ENCODE peak calls at places on chromosome 16, in four cellular contexts. K is GM06990, M is HFF-Myc, J is left ventricle myocardium inferior. U is an unnamed sample.
A peak's percentile ranks its signal among the peaks of the same experiment; 100 is the strongest.

GRCh38 chr16:23950291-23950894 is 114.6 kb downstream of the PRKCB start:
- DNase-seq in K (no peak), M (no peak), J (no peak), U (no peak)

GRCh38 chr16:86302710-86303109 is 207.6 kb upstream of the FOXF1 start:
- DNase-seq in K (no peak), M (no peak), J (no peak), U (no peak)

GRCh38 chr16:89371386-89371785 is 119.0 kb downstream of the ANKRD11 start:
- DNase-seq in K (no peak), M (no peak), J (no peak), U (no peak)

GRCh38 chr16:50313596-50314483 is 47.5 kb downstream of the ADCY7 start:
- DNase-seq in K (no peak), M (no peak), J (peak; percentile 74), U (no peak)

GRCh38 chr16:20906225-20906870 is 5.8 kb downstream of the LYRM1 start:
- DNase-seq in K (no peak), M (peak; percentile 84), J (no peak), U (no peak)

GRCh38 chr16:53053967-53054669 is 673 bp upstream of the CHD9 start:
- DNase-seq in K (no peak), M (no peak), J (peak; percentile 62), U (no peak)

GRCh38 chr16:35569413-35569812 is 2110.0 kb downstream of the TP53TG3F start:
- DNase-seq in K (no peak), M (no peak), J (no peak), U (no peak)

GRCh38 chr16:14523632-14524031 is 106.4 kb downstream of the PARN start:
- DNase-seq in K (no peak), M (no peak), J (no peak), U (no peak)

GRCh38 chr16:74871608-74872007 is 97.0 kb upstream of the FA2H start:
- DNase-seq in K (no peak), M (no peak), J (no peak), U (no peak)

GRCh38 chr16:75074415-75074793 is 42.2 kb downstream of the LDHD start:
- DNase-seq in K (no peak), M (no peak), J (no peak), U (no peak)

GRCh38 chr16:57514891-57515600 is 21.3 kb downstream of the CCDC102A start:
- DNase-seq in K (no peak), M (no peak), J (no peak), U (no peak)

GRCh38 chr16:85364323-85365040 is 248.6 kb upstream of the GSE1 start:
- DNase-seq in K (no peak), M (no peak), J (no peak), U (no peak)

GRCh38 chr16:88688013-88688778 is 1.9 kb upstream of the SNAI3 start:
- DNase-seq in K (no peak), M (no peak), J (no peak), U (no peak)

GRCh38 chr16:79217375-79218011 is 383.0 kb downstream of the MAF start:
- DNase-seq in K (no peak), M (no peak), J (no peak), U (no peak)

GRCh38 chr16:52928955-52929354 is 123.7 kb downstream of the CHD9NB start:
- DNase-seq in K (no peak), M (no peak), J (no peak), U (no peak)

GRCh38 chr16:68251812-68252211 is 6.6 kb downstream of the PLA2G15 start:
- DNase-seq in K (no peak), M (no peak), J (peak; percentile 37), U (no peak)

GRCh38 chr16:60346256-60346655 is 1612.1 kb upstream of the GOT2 start:
- DNase-seq in K (no peak), M (no peak), J (no peak), U (no peak)

GRCh38 chr16:87855852-87856715 is 13.2 kb downstream of the SLC7A5 start:
- DNase-seq in K (no peak), M (no peak), J (peak; percentile 60), U (no peak)

GRCh38 chr16:16033208-16033717 is 83.8 kb downstream of the ABCC1 start:
- DNase-seq in K (no peak), M (no peak), J (no peak), U (no peak)

GRCh38 chr16:85204242-85205010 is 92.2 kb upstream of the CIBAR2 start:
- DNase-seq in K (no peak), M (no peak), J (no peak), U (no peak)

GRCh38 chr16:74868035-74868434 is 93.4 kb upstream of the FA2H start:
- DNase-seq in K (no peak), M (no peak), J (no peak), U (no peak)

GRCh38 chr16:5487728-5488127 is 390.1 kb upstream of the EEF2KMT start:
- DNase-seq in K (no peak), M (no peak), J (no peak), U (no peak)

GRCh38 chr16:82830944-82831343 is 204.2 kb downstream of the CDH13 start:
- DNase-seq in K (no peak), M (no peak), J (no peak), U (no peak)

GRCh38 chr16:50916040-50916439 is 174.2 kb downstream of the CYLD start:
- DNase-seq in K (no peak), M (no peak), J (no peak), U (no peak)

GRCh38 chr16:86685071-86685470 is 106.7 kb downstream of the FOXL1 start:
- DNase-seq in K (no peak), M (no peak), J (no peak), U (no peak)

GRCh38 chr16:11251525-11252481 is 4.2 kb downstream of the SOCS1 start:
- DNase-seq in K (peak; percentile 73), M (no peak), J (no peak), U (no peak)

GRCh38 chr16:17829826-17830225 is 359.1 kb upstream of the XYLT1 start:
- DNase-seq in K (no peak), M (no peak), J (no peak), U (no peak)

GRCh38 chr16:78211951-78212350 is 112.5 kb downstream of the WWOX start:
- DNase-seq in K (no peak), M (no peak), J (no peak), U (no peak)

GRCh38 chr16:56919099-56919800 is 12.7 kb upstream of the HERPUD1 start:
- DNase-seq in K (no peak), M (no peak), J (no peak), U (no peak)

GRCh38 chr16:4011225-4011939 is 104.9 kb downstream of the ADCY9 start:
- DNase-seq in K (no peak), M (no peak), J (no peak), U (no peak)

GRCh38 chr16:58366247-58367031 is 25.8 kb upstream of the GINS3 start:
- DNase-seq in K (no peak), M (peak; percentile 25), J (no peak), U (no peak)

GRCh38 chr16:75097941-75098897 is 18.4 kb downstream of the LDHD start:
- DNase-seq in K (no peak), M (no peak), J (no peak), U (no peak)

GRCh38 chr16:4944333-4945281 is 7.7 kb upstream of the PPL start:
- DNase-seq in K (no peak), M (peak; percentile 92), J (peak; percentile 82), U (no peak)

GRCh38 chr16:81711609-81712329 is 67.3 kb upstream of the PLCG2 start:
- DNase-seq in K (no peak), M (peak; percentile 70), J (peak; percentile 8), U (peak; percentile 30)
- TF ChIP-seq CTCF in K (no peak), M (no peak), J (no peak), U (no peak)

DNA sequence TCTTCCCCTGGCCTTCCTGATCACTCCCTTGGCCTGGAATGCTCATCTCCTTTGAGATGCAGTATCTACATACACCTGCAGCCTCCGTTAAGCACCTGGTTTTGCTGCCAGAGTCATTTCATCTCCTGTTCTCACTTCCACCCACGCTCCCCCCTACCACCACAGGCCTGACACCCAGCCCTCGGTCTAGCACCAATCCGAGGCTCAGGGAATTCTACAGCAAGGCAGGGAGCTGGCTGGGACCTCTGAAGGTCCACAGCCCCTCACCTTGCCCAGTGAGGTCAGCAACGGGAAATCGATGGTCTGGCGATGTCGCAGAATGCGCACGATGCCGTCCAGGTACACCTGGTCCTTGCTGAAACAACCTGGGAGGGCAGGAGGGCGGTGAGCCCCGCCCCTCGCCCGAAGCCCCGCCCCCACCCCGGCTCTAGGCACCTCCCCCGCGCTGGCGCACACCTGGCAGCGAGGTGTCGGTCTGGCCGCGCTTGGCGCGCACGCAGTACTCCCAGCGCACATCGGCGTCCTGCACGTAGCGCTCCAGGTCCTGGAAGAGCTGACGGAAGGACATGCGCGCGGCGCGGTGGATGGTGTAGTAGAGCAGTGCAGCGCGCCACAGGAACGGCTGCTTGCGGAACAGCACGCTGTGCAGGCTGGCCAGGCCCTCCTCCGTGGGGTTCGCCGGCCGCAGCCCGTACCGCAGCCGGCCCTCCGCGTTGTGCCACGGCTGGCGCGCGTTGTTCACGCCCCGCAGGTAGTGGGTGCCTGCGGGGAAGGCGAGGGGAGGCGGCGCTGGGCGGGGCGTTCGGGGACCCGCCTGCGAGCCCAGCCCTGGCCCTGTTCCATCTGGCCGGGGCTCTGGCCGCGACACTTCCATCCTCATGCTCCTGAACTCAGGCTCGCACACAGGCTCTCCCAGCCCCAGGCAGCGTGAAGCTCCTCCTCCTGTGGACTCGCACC is 5.7 kb downstream of the MATCAP1 start:
- DNase-seq in K (peak; percentile 65), M (no peak), J (peak; percentile 60), U (no peak)
- TF ChIP-seq CTCF in K (no peak), M (no peak), J (peak; percentile 35), U (peak; percentile 20)

GRCh38 chr16:30896890-30897730 is 696 bp downstream of the CTF1 start:
- DNase-seq in K (peak; percentile 81), M (peak; percentile 57), J (peak; percentile 92), U (peak; percentile 77)
- TF ChIP-seq CTCF in K (no peak), M (no peak), J (no peak), U (no peak)

GRCh38 chr16:74025-74424 is 1.6 kb upstream of the RHBDF1 start:
- DNase-seq in K (no peak), M (no peak), J (peak; percentile 84), U (no peak)

GRCh38 chr16:75580-76501 is 2.2 kb upstream of the MPG start:
- DNase-seq in K (no peak), M (no peak), J (peak; percentile 88), U (peak; percentile 41)

GRCh38 chr16:72561-73537 is at the start of gene RHBDF1:
- DNase-seq in K (no peak), M (no peak), J (peak; percentile 69), U (peak; percentile 48)

GRCh38 chr16:76535-77272 is 1.3 kb upstream of the MPG start:
- DNase-seq in K (no peak), M (no peak), J (peak; percentile 88), U (no peak)

DNA sequence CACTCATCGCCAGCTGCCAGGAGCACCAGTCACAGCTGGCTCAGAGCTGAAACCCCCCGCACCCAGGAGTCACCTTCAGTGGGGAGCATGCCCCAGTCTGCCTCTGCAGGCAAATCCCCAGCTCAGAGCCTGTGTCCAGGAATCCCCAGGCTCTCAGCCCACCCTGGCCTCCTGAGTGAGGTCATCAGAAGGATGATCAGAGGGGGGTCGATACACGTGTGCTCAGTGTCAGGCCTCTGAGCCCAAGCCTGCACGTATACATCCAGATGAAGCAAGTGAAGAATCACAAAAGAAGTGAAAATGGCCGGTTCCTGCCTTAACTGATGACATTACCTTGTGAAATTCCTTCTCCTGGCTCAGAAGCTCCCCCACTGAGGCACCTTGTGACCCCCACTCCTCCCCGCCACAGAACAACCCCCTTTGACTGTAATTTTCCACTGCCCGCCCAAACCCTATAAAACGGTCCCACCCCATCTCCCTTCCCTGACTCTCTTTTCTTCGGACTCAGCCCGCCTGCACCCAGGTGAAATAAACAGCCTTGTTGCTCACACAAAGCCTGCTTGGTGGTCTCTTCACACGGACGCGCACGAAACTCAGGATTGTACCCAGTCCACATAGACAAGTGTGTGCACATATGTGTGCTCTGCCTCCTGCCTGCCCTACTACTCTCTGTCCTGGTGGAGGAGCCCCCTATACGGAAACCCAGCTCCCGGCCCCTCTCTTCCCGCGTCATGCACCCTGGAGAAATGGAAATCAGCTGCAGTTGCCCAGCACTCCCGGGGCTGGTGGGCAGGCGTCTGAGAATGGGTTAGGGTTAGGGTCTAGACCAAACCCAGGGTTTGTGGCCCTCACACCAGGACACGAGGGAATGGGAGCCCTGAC is 2.2 kb upstream of the RHBDF1 start:
- DNase-seq in K (no peak), M (no peak), J (no peak), U (no peak)
- TF ChIP-seq CTCF in K (no peak), M (no peak), J (no peak), U (no peak)

U was measured in neural crest cell.